ENCODE peak calls at places on chromosomes 11 and 22, in four cellular contexts. One of them, this sample, is unnamed.

GRCh38 chr11:47641585-47642098 is 717 bp downstream of the MTCH2 start:
- DNase-seq in colonic mucosa: no peak
- DNase-seq in HCT116: no peak
- DNase-seq in heart left ventricle: no peak
- DNase-seq in this sample: no peak

GRCh38 chr11:133249065-133249464 is 283.2 kb downstream of the OPCML start:
- DNase-seq in colonic mucosa: no peak
- DNase-seq in HCT116: no peak
- DNase-seq in heart left ventricle: no peak
- DNase-seq in this sample: no peak

GRCh38 chr22:44202261-44202789 is 21.6 kb downstream of the PARVG start:
- DNase-seq in colonic mucosa: no peak
- DNase-seq in HCT116: no peak
- DNase-seq in heart left ventricle: no peak
- DNase-seq in this sample: peak; percentile 70

GRCh38 chr22:24209016-24209415 is 27.7 kb downstream of the SUSD2 start:
- DNase-seq in colonic mucosa: no peak
- DNase-seq in HCT116: no peak
- DNase-seq in heart left ventricle: no peak
- DNase-seq in this sample: no peak

GRCh38 chr22:19984201-19984753 is 32.3 kb downstream of the ARVCF start:
- DNase-seq in colonic mucosa: no peak
- DNase-seq in HCT116: peak; percentile 55
- DNase-seq in heart left ventricle: peak; percentile 84
- DNase-seq in this sample: peak; percentile 16

GRCh38 chr22:25970348-25970995 is 198.8 kb upstream of the SEZ6L start:
- DNase-seq in colonic mucosa: no peak
- DNase-seq in HCT116: no peak
- DNase-seq in heart left ventricle: peak; percentile 57
- DNase-seq in this sample: no peak

GRCh38 chr22:23077627-23078461 is 7.5 kb downstream of the GNAZ start:
- DNase-seq in colonic mucosa: no peak
- DNase-seq in HCT116: no peak
- DNase-seq in heart left ventricle: no peak
- DNase-seq in this sample: no peak

GRCh38 chr11:71580057-71581003 is 2.3 kb downstream of the KRTAP5-11 start:
- DNase-seq in colonic mucosa: peak; percentile 69
- DNase-seq in HCT116: peak; percentile 48
- DNase-seq in heart left ventricle: peak; percentile 72
- DNase-seq in this sample: peak; percentile 32

GRCh38 chr22:25453557-25453956 is 110.9 kb upstream of the GRK3 start:
- DNase-seq in colonic mucosa: no peak
- DNase-seq in HCT116: no peak
- DNase-seq in heart left ventricle: no peak
- DNase-seq in this sample: no peak

GRCh38 chr11:2582958-2583604 is 116.7 kb downstream of the KCNQ1OT1 start:
- DNase-seq in colonic mucosa: no peak
- DNase-seq in HCT116: no peak
- DNase-seq in heart left ventricle: no peak
- DNase-seq in this sample: no peak

GRCh38 chr22:34761111-34761510 is 304.8 kb upstream of the ISX start:
- DNase-seq in colonic mucosa: no peak
- DNase-seq in HCT116: no peak
- DNase-seq in heart left ventricle: no peak
- DNase-seq in this sample: no peak

GRCh38 chr22:48112687-48113521 is 1350.5 kb downstream of the TBC1D22A start:
- DNase-seq in colonic mucosa: no peak
- DNase-seq in HCT116: no peak
- DNase-seq in heart left ventricle: no peak
- DNase-seq in this sample: no peak

GRCh38 chr22:36613958-36614357 is 85.0 kb upstream of the EIF3D start:
- DNase-seq in colonic mucosa: no peak
- DNase-seq in HCT116: no peak
- DNase-seq in heart left ventricle: no peak
- DNase-seq in this sample: no peak

GRCh38 chr22:37544955-37545702 is 15.2 kb upstream of the CDC42EP1 start:
- DNase-seq in colonic mucosa: peak; percentile 94
- DNase-seq in HCT116: no peak
- DNase-seq in heart left ventricle: peak; percentile 72
- DNase-seq in this sample: no peak

GRCh38 chr22:23142546-23143105 is 836 bp upstream of the RSPH14 start:
- DNase-seq in colonic mucosa: no peak
- DNase-seq in HCT116: no peak
- DNase-seq in heart left ventricle: no peak
- DNase-seq in this sample: no peak

GRCh38 chr11:102849319-102849718 is 5.9 kb upstream of the MMP3 start:
- DNase-seq in colonic mucosa: no peak
- DNase-seq in HCT116: no peak
- DNase-seq in heart left ventricle: no peak
- DNase-seq in this sample: no peak

GRCh38 chr11:61294717-61295595 is at the start of gene VWCE:
- DNase-seq in colonic mucosa: peak; percentile 48
- DNase-seq in HCT116: no peak
- DNase-seq in heart left ventricle: peak; percentile 37
- DNase-seq in this sample: no peak

GRCh38 chr11:12291767-12292166 is 85.6 kb upstream of the PARVA start:
- DNase-seq in colonic mucosa: no peak
- DNase-seq in HCT116: no peak
- DNase-seq in heart left ventricle: no peak
- DNase-seq in this sample: no peak

GRCh38 chr11:61453702-61454101 is 23.8 kb downstream of the SDHAF2 start:
- DNase-seq in colonic mucosa: no peak
- DNase-seq in HCT116: no peak
- DNase-seq in heart left ventricle: no peak
- DNase-seq in this sample: no peak

GRCh38 chr22:19672054-19672776 is 42.1 kb upstream of the SEPTIN5 start:
- DNase-seq in colonic mucosa: no peak
- DNase-seq in HCT116: no peak
- DNase-seq in heart left ventricle: no peak
- DNase-seq in this sample: no peak

GRCh38 chr22:36746571-36746970 is 29.3 kb downstream of the IFT27 start:
- DNase-seq in colonic mucosa: no peak
- DNase-seq in HCT116: no peak
- DNase-seq in heart left ventricle: no peak
- DNase-seq in this sample: no peak

GRCh38 chr22:22006596-22006990 is 24.0 kb upstream of the TOP3B start:
- DNase-seq in colonic mucosa: no peak
- DNase-seq in HCT116: no peak
- DNase-seq in heart left ventricle: no peak
- DNase-seq in this sample: no peak

GRCh38 chr11:126414615-126415014 is 59.1 kb downstream of the ST3GAL4 start:
- DNase-seq in colonic mucosa: no peak
- DNase-seq in HCT116: no peak
- DNase-seq in heart left ventricle: no peak
- DNase-seq in this sample: no peak

GRCh38 chr11:134024420-134025085 is 44.3 kb upstream of the JAM3 start:
- DNase-seq in colonic mucosa: no peak
- DNase-seq in HCT116: no peak
- DNase-seq in heart left ventricle: no peak
- DNase-seq in this sample: no peak

GRCh38 chr22:44454113-44454769 is 43.8 kb downstream of the RTL6 start:
- DNase-seq in colonic mucosa: peak; percentile 6
- DNase-seq in HCT116: no peak
- DNase-seq in heart left ventricle: no peak
- DNase-seq in this sample: no peak

GRCh38 chr22:24427500-24428164 is at the start of gene ADORA2A:
- DNase-seq in colonic mucosa: peak; percentile 51
- DNase-seq in HCT116: no peak
- DNase-seq in heart left ventricle: peak; percentile 55
- DNase-seq in this sample: no peak

GRCh38 chr11:69123593-69124545 is 31.9 kb upstream of the SMIM38 start:
- DNase-seq in colonic mucosa: no peak
- DNase-seq in HCT116: no peak
- DNase-seq in heart left ventricle: no peak
- DNase-seq in this sample: no peak
- TF ChIP-seq CTCF in colonic mucosa: no peak
- TF ChIP-seq CTCF in HCT116: no peak
- TF ChIP-seq CTCF in heart left ventricle: no peak
- TF ChIP-seq CTCF in this sample: no peak

GRCh38 chr22:46225631-46226030 is 24.5 kb downstream of the CDPF1 start:
- DNase-seq in colonic mucosa: no peak
- DNase-seq in HCT116: no peak
- DNase-seq in heart left ventricle: no peak
- DNase-seq in this sample: no peak
- H3K4me3 ChIP-seq in colonic mucosa: no peak overlapping the region
- H3K4me3 ChIP-seq in HCT116: no peak overlapping the region
- H3K4me3 ChIP-seq in heart left ventricle: no peak overlapping the region
- H3K4me3 ChIP-seq in this sample: no peak overlapping the region

GRCh38 chr11:96338910-96339703 is 3.9 kb downstream of the MAML2 start:
- DNase-seq in colonic mucosa: peak; percentile 48
- DNase-seq in HCT116: no peak
- DNase-seq in heart left ventricle: peak; percentile 40
- DNase-seq in this sample: no peak
- H3K27ac ChIP-seq in colonic mucosa: peak overlapping the region; percentile 70
- H3K27ac ChIP-seq in HCT116: no peak overlapping the region
- H3K27ac ChIP-seq in heart left ventricle: peak overlapping the region; percentile 30
- H3K27ac ChIP-seq in this sample: peak overlapping the region; percentile 84

GRCh38 chr11:65041206-65042035 is at the start of gene SAC3D1:
- DNase-seq in colonic mucosa: no peak
- DNase-seq in HCT116: peak; percentile 19
- DNase-seq in heart left ventricle: no peak
- DNase-seq in this sample: no peak
- TF ChIP-seq CTCF in colonic mucosa: no peak
- TF ChIP-seq CTCF in HCT116: no peak
- TF ChIP-seq CTCF in heart left ventricle: no peak
- TF ChIP-seq CTCF in this sample: no peak